ENCODE peak calls at places on chromosome 2, in nine cellular contexts. W is HepG2, Q is SK-N-SH, F is H1, H is IMR-90, G is keratinocyte, J is H9, K is neural progenitor cell, P is hepatocyte. O is an unnamed sample.

GRCh38 chr2:86426271-86426670 is 14.9 kb upstream of the KDM3A start:
- DNase-seq in P (no peak), G (no peak), W (no peak), H (no peak), F (no peak), K (no peak), J (no peak), Q (no peak), O (no peak)

GRCh38 chr2:39949131-39949530 is 170.1 kb upstream of the THUMPD2 start:
- DNase-seq in J (no peak), G (no peak), K (no peak), P (no peak), F (no peak), Q (no peak), H (no peak), W (no peak), O (peak; percentile 28)

GRCh38 chr2:39738941-39739340 is 40.1 kb downstream of the THUMPD2 start:
- DNase-seq in F (no peak), K (no peak), G (no peak), Q (no peak), H (peak; percentile 64), P (peak; percentile 12), W (no peak), J (no peak), O (no peak)

GRCh38 chr2:27021253-27021801 is 11.4 kb upstream of the TMEM214 start:
- DNase-seq in Q (no peak), P (no peak), G (no peak), W (peak; percentile 28), F (no peak), H (no peak), K (no peak), J (no peak), O (peak; percentile 96)

GRCh38 chr2:219405451-219405850 is 12.7 kb upstream of the DES start:
- DNase-seq in K (peak; percentile 42), G (no peak), J (peak; percentile 76), Q (no peak), H (no peak), P (no peak), F (peak; percentile 65), W (no peak), O (no peak)

GRCh38 chr2:55361465-55362189 is 58.0 kb downstream of the CCDC88A start:
- DNase-seq in J (no peak), G (no peak), Q (no peak), F (no peak), K (no peak), P (no peak), H (no peak), W (no peak), O (no peak)

GRCh38 chr2:81872043-81872442 is 1567.5 kb upstream of the LRRTM1 start:
- DNase-seq in P (no peak), K (no peak), W (no peak), J (no peak), F (no peak), Q (no peak), H (no peak), G (no peak), O (no peak)

GRCh38 chr2:96870631-96871255 is 863 bp upstream of the SEMA4C start:
- DNase-seq in W (no peak), K (no peak), J (no peak), H (no peak), F (no peak), P (peak; percentile 58), G (no peak), Q (no peak), O (no peak)

GRCh38 chr2:105580870-105581567 is 163.7 kb upstream of the NCK2 start:
- DNase-seq in G (no peak), J (no peak), K (no peak), W (no peak), Q (no peak), P (no peak), F (no peak), H (no peak), O (no peak)

GRCh38 chr2:105584437-105585010 is 160.2 kb upstream of the NCK2 start:
- DNase-seq in J (no peak), P (no peak), G (no peak), H (no peak), Q (no peak), F (no peak), W (no peak), K (no peak), O (no peak)

GRCh38 chr2:105582952-105583660 is 161.6 kb upstream of the NCK2 start:
- DNase-seq in F (no peak), H (no peak), P (peak; percentile 76), Q (no peak), W (peak; percentile 70), J (no peak), K (no peak), G (no peak), O (no peak)

GRCh38 chr2:105578166-105578565 is 166.5 kb upstream of the NCK2 start:
- DNase-seq in F (no peak), G (no peak), P (no peak), H (no peak), K (no peak), J (no peak), W (no peak), Q (no peak), O (no peak)

GRCh38 chr2:105581568-105581944 is 163.2 kb upstream of the NCK2 start:
- DNase-seq in G (no peak), W (no peak), Q (no peak), J (no peak), K (no peak), F (no peak), H (no peak), P (no peak), O (no peak)
- H3K4me2 ChIP-seq in G (no peak overlapping the region), W (no peak overlapping the region), Q (no peak overlapping the region), J (no peak overlapping the region), K (no peak overlapping the region), F (no peak overlapping the region), H (no peak overlapping the region), P (no peak overlapping the region), O (no peak overlapping the region)

DNA sequence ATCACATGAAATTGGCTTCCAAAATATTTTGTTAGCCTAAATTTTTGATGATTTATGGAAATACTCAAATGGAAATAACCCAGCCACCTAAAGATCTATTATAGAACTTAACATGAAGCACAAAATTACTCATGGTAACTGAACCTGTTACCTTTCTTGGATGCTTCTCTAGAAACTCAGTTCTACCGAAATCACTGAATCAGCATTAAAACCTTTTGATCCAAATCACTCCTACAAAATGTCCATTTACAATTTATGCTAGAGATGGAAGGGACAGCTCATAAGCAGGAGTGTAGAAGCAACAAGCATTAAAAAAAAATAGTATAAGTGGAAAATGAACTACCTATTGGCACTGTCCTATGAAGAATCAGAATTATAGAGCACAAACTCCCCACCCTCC is 2.1 kb downstream of the PRPF40A start:
- DNase-seq in F (no peak), G (no peak), Q (no peak), H (no peak), W (no peak), P (no peak), J (no peak), K (no peak), O (no peak)
- H4K20me1 ChIP-seq in F (peaks cover 8% of the 10 kb centered on the region), G (peaks cover 3% of the 10 kb centered on the region), Q (peaks cover 45% of the 10 kb centered on the region), H (peaks cover 24% of the 10 kb centered on the region), W (peaks cover 52% of the 10 kb centered on the region), P (peaks cover 38% of the 10 kb centered on the region), J (no peaks in the 10 kb centered on the region), K (peaks cover 82% of the 10 kb centered on the region), O (peaks cover 51% of the 10 kb centered on the region)

GRCh38 chr2:217753460-217754200 is 249.2 kb downstream of the TNS1 start:
- DNase-seq in J (no peak), H (peak; percentile 71), G (no peak), F (no peak), W (no peak), P (peak; percentile 34), Q (no peak), K (no peak), O (no peak)

GRCh38 chr2:217759991-217760390 is 242.8 kb downstream of the TNS1 start:
- DNase-seq in F (no peak), H (no peak), W (no peak), G (no peak), Q (no peak), P (no peak), J (no peak), K (no peak), O (no peak)

GRCh38 chr2:217755027-217755756 is 247.6 kb downstream of the TNS1 start:
- DNase-seq in H (no peak), F (no peak), J (no peak), K (no peak), W (no peak), P (no peak), G (no peak), Q (no peak), O (no peak)

GRCh38 chr2:217757108-217757463 is 245.7 kb downstream of the TNS1 start:
- DNase-seq in W (no peak), G (no peak), K (no peak), P (no peak), Q (no peak), H (no peak), J (no peak), F (no peak), O (no peak)

DNA sequence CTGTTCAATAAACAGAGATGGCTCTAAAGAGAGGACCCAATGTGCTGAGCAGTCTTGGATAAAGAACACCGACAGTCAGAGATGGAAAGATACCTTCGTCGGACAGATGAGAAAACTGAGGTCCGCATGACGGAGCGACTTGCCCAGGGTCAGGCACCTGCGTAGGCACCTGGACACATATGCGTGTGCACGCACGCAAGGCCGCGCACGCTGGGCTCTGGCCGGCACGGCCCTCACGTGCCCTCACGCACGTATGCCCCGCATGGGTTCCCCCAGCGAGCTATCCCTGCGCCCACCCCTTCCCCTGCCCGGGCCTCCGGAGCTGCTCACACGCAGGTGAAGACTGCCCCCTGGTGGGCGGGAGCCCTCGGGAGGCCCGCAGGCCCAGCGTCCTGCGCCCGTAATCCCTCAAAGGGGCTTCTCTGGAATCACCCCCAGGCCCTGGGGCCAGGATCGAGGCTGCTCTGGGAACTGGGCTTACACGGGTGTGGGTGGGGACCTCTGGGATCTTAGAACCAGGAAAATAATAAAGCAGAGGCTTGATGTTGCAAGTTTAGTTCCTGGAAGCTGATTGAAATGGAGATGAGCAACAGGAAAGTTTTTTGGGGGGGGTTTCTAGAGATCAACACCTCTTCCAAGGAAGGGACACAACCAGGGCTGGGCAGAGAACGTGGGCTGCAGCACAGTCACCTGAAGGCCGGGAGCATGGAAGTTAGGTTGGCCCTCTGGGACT is 246.3 kb downstream of the TNS1 start:
- DNase-seq in J (peak; percentile 91), H (peak; percentile 64), W (peak; percentile 29), K (peak; percentile 94), Q (peak; percentile 93), G (no peak), F (peak; percentile 98), P (peak; percentile 88), O (no peak)
- H3K4me2 ChIP-seq in J (peak overlapping the region; percentile 17), H (peak overlapping the region; percentile 23), W (no peak overlapping the region), K (peak overlapping the region; percentile 49), Q (no peak overlapping the region), G (no peak overlapping the region), F (peak overlapping the region; percentile 24), P (peak overlapping the region; percentile 77), O (no peak overlapping the region)

GRCh38 chr2:207129821-207130220 is 35.9 kb downstream of the KLF7 start:
- DNase-seq in F (no peak), W (no peak), G (no peak), H (no peak), J (no peak), P (no peak), Q (no peak), K (no peak), O (no peak)

GRCh38 chr2:207133493-207133861 is 32.3 kb downstream of the KLF7 start:
- DNase-seq in Q (no peak), G (no peak), W (no peak), J (no peak), P (no peak), F (no peak), K (peak; percentile 22), H (no peak), O (no peak)

GRCh38 chr2:207131634-207132418 is 33.9 kb downstream of the KLF7 start:
- DNase-seq in W (no peak), K (no peak), F (no peak), H (no peak), P (no peak), G (no peak), J (no peak), Q (no peak), O (no peak)

GRCh38 chr2:207128867-207129266 is 36.9 kb downstream of the KLF7 start:
- DNase-seq in F (no peak), W (no peak), G (no peak), P (no peak), K (no peak), J (no peak), Q (no peak), H (no peak), O (no peak)

DNA sequence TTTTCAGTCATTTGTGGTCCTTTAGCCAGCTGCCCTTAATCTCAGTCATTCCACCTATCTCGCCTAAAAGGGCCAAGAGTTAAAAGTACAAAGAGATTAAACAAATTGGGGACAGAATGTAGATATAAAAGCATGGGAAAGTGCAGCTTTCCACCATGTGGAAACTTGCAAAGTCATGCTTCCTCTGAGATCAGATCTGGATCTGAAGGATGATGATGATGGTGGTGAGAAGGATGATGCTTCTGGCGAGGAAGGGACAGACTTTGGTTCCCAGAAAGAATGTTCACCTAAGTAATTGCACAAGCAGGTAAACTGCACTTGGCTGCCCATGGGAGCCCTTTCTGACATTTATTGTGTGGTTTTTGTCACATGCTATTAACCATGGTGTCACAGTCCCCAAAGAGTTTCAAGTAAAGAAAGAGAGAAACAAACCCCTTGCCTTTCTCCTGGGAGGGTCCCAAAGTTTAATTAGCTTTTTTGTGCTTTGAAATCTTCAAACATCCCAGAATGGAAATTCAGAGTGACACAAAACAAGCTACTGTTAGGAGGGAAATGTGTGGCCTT is 34.7 kb downstream of the KLF7 start:
- DNase-seq in K (no peak), W (no peak), G (no peak), F (no peak), P (no peak), H (no peak), Q (no peak), J (no peak), O (no peak)
- H4K20me1 ChIP-seq in K (no peaks in the 10 kb centered on the region), W (no peaks in the 10 kb centered on the region), G (no peaks in the 10 kb centered on the region), F (no peaks in the 10 kb centered on the region), P (peaks cover 5% of the 10 kb centered on the region), H (peaks cover 93% of the 10 kb centered on the region), Q (peaks cover 99% of the 10 kb centered on the region), J (no peaks in the 10 kb centered on the region), O (no peaks in the 10 kb centered on the region)